ENCODE peak calls at places on chromosomes 3 and 15, in five cellular contexts. G is Calu3, N is type B pancreatic cell, W is HCT116, U is AG10803. D is an unnamed sample.

GRCh38 chr3:157514371-157514919 is 11.2 kb upstream of the VEPH1 start:
- DNase-seq in G (no peak), N (no peak), U (no peak), W (no peak), D (no peak)

GRCh38 chr3:128610671-128611070 is 39.9 kb downstream of the RPN1 start:
- DNase-seq in G (no peak), W (no peak), N (no peak), U (no peak), D (no peak)

GRCh38 chr3:192577271-192577670 is 150.1 kb downstream of the FGF12 start:
- DNase-seq in U (no peak), W (no peak), N (no peak), G (no peak), D (no peak)

GRCh38 chr15:33675246-33675645 is 293.1 kb upstream of the CHRM5 start:
- DNase-seq in N (no peak), G (no peak), W (peak), U (peak), D (no peak)

GRCh38 chr15:96693990-96694517 is 363.6 kb downstream of the NR2F2 start:
- DNase-seq in U (no peak), G (no peak), W (no peak), N (no peak), D (no peak)

GRCh38 chr15:82048809-82049208 is 3.0 kb upstream of the MEX3B start:
- DNase-seq in U (no peak), G (no peak), W (no peak), N (no peak), D (no peak)

GRCh38 chr3:20185364-20185732 is 658 bp downstream of the SGO1 start:
- DNase-seq in U (peak), W (no peak), G (peak), N (no peak), D (no peak)

GRCh38 chr15:70514236-70514635 is 249.1 kb downstream of the UACA start:
- DNase-seq in N (no peak), U (no peak), G (no peak), W (no peak), D (no peak)

GRCh38 chr15:74906450-74907276 is at the start of gene FAM219B:
- DNase-seq in N (peak), U (peak), W (peak), G (peak), D (peak)

GRCh38 chr3:186440850-186441249 is 78.8 kb upstream of the DGKG start:
- DNase-seq in N (no peak), U (no peak), W (no peak), G (no peak), D (no peak)

GRCh38 chr3:184568918-184569829 is 7.6 kb downstream of the EPHB3 start:
- DNase-seq in W (no peak), G (peak), U (peak), N (peak), D (peak)

GRCh38 chr3:81929697-81930096 is 168.3 kb upstream of the GBE1 start:
- DNase-seq in G (no peak), U (no peak), W (no peak), N (no peak), D (peak)

GRCh38 chr3:191237045-191237882 is 38.2 kb downstream of the OSTN start:
- DNase-seq in W (no peak), N (no peak), G (no peak), U (no peak), D (no peak)

GRCh38 chr3:152841131-152841530 is 6.2 kb downstream of the P2RY1 start:
- DNase-seq in G (no peak), N (no peak), W (no peak), U (no peak), D (no peak)

GRCh38 chr15:39573844-39574243 is 7.0 kb upstream of the THBS1 start:
- DNase-seq in U (peak), N (no peak), W (no peak), G (no peak), D (no peak)

GRCh38 chr15:91549581-91549980 is 303.9 kb upstream of the SLCO3A1 start:
- DNase-seq in N (no peak), G (no peak), U (no peak), W (no peak), D (no peak)

GRCh38 chr15:52337961-52338535 is 42.4 kb upstream of the MYO5C start:
- DNase-seq in G (no peak), N (no peak), W (no peak), U (no peak), D (no peak)

GRCh38 chr3:110149763-110150162 is 812.4 kb upstream of the DPPA4 start:
- DNase-seq in N (no peak), G (no peak), W (no peak), U (peak), D (no peak)

GRCh38 chr3:24201301-24201700 is 256.2 kb downstream of the NR1D2 start:
- DNase-seq in N (no peak), G (no peak), U (no peak), W (no peak), D (no peak)

GRCh38 chr15:22262613-22263020 is 182.3 kb downstream of the OR4M2 start:
- DNase-seq in W (no peak), N (no peak), G (no peak), U (no peak), D (no peak)

GRCh38 chr15:67166280-67167009 is 88.0 kb downstream of the AAGAB start:
- DNase-seq in W (no peak), N (no peak), U (no peak), G (no peak), D (no peak)

GRCh38 chr3:98791341-98792325 is 28.5 kb downstream of the ST3GAL6 start:
- DNase-seq in W (no peak), N (no peak), U (no peak), G (no peak), D (no peak)

GRCh38 chr15:73691398-73691797 is 7.2 kb downstream of the CD276 start:
- DNase-seq in U (peak), W (no peak), N (no peak), G (no peak), D (peak)

GRCh38 chr3:155079795-155080546 is at the start of gene MME:
- DNase-seq in N (peak), W (no peak), G (peak), U (peak), D (peak)

GRCh38 chr15:88834211-88834812 is 31.1 kb downstream of the ACAN start:
- DNase-seq in W (peak), U (peak), G (peak), N (no peak), D (peak)

GRCh38 chr3:122100591-122101491 is 45.7 kb downstream of the CD86 start:
- DNase-seq in U (no peak), W (no peak), G (no peak), N (no peak), D (no peak)

GRCh38 chr15:41937568-41937923 is 34.8 kb downstream of the EHD4 start:
- DNase-seq in G (no peak), N (no peak), U (no peak), W (no peak), D (no peak)

GRCh38 chr15:81809543-81809942 is 236.3 kb downstream of the MEX3B start:
- DNase-seq in G (peak), W (peak), U (peak), N (no peak), D (no peak)

GRCh38 chr15:44208956-44209355 is 13.9 kb upstream of the FRMD5 start:
- DNase-seq in W (no peak), U (no peak), N (no peak), G (no peak), D (no peak)

GRCh38 chr3:66572938-66573710 is 72.3 kb upstream of the LRIG1 start:
- DNase-seq in W (peak), N (no peak), G (peak), U (no peak), D (peak)

GRCh38 chr3:99854899-99855298 is 37.2 kb downstream of the CMSS1 start:
- DNase-seq in W (no peak), G (no peak), U (no peak), N (no peak), D (no peak)

GRCh38 chr3:194631696-194632095 is 1.5 kb downstream of the TMEM44 start:
- DNase-seq in U (no peak), W (no peak), G (no peak), N (no peak), D (no peak)

DNA sequence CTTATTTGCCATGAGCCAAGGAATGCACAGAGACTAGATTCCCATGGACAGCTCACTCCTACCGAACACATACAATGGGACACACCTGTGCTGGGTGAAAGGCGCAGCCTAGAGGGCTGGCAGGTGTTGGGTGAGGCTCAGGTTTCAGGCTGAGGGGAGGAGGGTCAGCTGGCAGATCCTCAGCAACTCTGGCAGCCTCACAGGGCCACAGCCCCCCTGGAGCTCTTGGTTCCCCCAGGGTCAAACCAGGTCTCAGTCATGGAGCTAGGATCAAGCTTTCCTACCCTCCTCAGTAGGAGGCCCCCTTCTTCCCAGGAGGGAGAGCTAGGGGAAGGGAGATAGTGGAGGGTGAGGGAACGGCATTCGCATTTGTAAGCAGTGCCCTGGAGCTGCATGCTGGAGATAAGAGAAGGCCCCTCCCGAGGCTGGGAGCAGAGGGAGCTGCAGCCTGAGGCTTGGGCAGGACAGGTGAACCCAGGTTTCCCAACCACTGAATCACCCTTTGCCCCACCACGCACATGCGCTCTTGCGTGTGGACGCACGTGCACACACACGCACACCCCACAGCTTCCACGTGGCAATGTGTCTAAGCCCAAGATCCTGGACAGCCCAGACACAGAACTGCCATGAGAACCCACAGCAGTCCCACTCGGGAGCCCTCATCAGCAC is 26.3 kb upstream of the TFRC start:
- DNase-seq in N (no peak), G (no peak), W (no peak), U (no peak), D (no peak)
- TF ChIP-seq CTCF in N (no peak), G (no peak), W (no peak), U (no peak), D (no peak)

GRCh38 chr3:31532587-31533168 is at the start of gene STT3B:
- DNase-seq in G (peak), N (no peak), W (peak), U (peak), D (peak)

GRCh38 chr3:31531992-31532586 is 636 bp upstream of the STT3B start:
- DNase-seq in W (peak), U (peak), N (peak), G (peak), D (peak)

GRCh38 chr3:31531465-31531991 is 1.2 kb upstream of the STT3B start:
- DNase-seq in W (no peak), N (no peak), G (no peak), U (peak), D (no peak)

GRCh38 chr3:31534036-31534435 is 1.3 kb downstream of the STT3B start:
- DNase-seq in W (no peak), U (peak), G (no peak), N (no peak), D (no peak)

DNA sequence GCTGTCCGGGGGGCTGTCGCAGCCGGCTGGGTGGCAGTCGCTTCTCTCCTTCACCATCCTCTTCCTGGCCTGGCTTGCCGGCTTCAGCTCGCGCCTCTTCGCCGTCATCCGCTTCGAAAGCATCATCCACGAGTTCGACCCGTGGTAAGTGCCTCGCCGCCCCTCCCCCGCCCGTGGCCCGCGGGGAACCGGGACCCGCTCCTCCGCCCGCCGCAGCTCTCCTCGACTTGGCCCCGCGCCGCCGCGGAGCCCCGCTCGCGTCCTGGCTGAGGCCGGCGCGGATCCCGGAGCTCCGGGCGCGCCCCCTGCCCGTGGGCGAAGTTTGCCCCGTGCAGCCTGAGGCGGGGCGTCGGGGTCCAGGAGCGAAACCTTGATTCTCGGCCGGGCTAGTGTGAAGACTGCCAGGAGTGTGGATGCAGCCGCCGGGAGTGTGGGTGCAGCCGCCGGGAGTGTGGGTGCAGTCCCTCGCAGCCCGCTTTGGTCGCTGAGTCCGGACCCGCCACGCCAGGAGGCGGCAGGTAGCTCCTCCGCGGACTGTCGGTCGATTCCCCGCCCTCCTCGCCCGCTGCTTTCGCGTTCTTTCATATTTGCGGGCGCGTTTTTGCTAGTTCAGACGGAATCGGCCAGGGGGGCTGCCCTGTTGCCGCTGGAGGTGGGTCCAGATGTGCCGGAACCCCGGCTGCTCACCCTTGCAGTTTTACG is 595 bp downstream of the STT3B start:
- DNase-seq in U (peak), W (no peak), N (peak), G (peak), D (peak)
- TF ChIP-seq CTCF in U (no peak), W (no peak), N (peak), G (no peak), D (no peak)

GRCh38 chr3:44805960-44806359 is 44.4 kb downstream of the KIF15 start:
- DNase-seq in U (no peak), N (no peak), W (no peak), G (no peak), D (no peak)
- TF ChIP-seq CTCF in U (no peak), N (peak), W (no peak), G (no peak), D (no peak)

GRCh38 chr3:62558549-62559112 is 185.3 kb upstream of the FEZF2 start:
- DNase-seq in U (no peak), W (no peak), N (no peak), G (peak), D (no peak)
- TF ChIP-seq CTCF in U (peak), W (peak), N (peak), G (peak), D (peak)

DNA sequence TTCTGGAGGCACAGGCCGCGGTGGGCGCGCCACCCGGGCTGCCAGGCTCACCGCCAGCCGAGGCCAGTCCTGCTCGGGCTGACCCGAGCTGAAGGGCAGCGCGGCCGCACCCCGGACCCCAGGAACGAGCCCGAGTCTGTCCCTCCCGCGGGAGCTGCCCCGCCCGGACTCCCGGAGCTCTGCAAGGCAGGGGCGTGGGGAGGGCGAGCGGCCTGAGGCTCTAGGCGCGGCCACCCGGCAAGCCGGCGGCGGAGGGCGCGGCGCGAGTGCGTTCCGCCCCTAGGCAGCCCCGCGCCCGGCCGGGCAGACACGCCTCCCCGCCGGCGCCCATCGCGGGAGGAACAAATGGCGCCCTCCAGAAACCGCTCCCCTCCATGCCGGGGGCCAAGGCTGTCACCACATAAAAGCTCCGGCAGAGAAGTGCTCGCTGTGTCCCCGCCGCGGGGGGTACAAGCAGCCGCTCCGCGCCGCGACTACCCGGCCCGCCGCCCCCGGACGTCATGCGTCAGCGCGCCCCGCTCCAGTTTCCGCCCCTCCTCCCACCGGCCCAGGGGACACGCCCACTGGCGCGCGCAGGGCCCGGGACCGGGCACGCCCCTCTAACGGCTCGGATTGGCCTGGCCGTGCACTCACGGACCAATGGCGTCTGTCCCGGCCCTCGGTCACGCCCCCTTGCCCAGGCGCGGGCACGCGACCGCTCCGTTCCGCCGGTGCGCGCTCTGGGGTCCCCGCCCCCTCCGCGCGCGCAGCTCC is 483 bp upstream of the KLF13 start:
- DNase-seq in G (peak), W (peak), N (peak), U (peak), D (peak)
- TF ChIP-seq CTCF in G (no peak), W (no peak), N (no peak), U (no peak), D (no peak)

GRCh38 chr3:46368569-46368968 is 2.2 kb upstream of the CCR5 start:
- DNase-seq in G (peak), W (no peak), N (no peak), U (no peak), D (peak)
- TF ChIP-seq CTCF in G (no peak), W (peak), N (peak), U (no peak), D (no peak)

GRCh38 chr3:117304681-117305080 is 595.1 kb downstream of the TUSC7 start:
- DNase-seq in N (no peak), U (no peak), G (no peak), W (no peak), D (no peak)

GRCh38 chr3:117298273-117298672 is 588.7 kb downstream of the TUSC7 start:
- DNase-seq in U (no peak), G (no peak), N (no peak), W (no peak), D (no peak)

GRCh38 chr3:117306299-117306698 is 596.7 kb downstream of the TUSC7 start:
- DNase-seq in G (no peak), U (no peak), W (no peak), N (no peak), D (no peak)

GRCh38 chr3:117303446-117303845 is 593.9 kb downstream of the TUSC7 start:
- DNase-seq in N (no peak), G (no peak), U (no peak), W (no peak), D (no peak)

DNA sequence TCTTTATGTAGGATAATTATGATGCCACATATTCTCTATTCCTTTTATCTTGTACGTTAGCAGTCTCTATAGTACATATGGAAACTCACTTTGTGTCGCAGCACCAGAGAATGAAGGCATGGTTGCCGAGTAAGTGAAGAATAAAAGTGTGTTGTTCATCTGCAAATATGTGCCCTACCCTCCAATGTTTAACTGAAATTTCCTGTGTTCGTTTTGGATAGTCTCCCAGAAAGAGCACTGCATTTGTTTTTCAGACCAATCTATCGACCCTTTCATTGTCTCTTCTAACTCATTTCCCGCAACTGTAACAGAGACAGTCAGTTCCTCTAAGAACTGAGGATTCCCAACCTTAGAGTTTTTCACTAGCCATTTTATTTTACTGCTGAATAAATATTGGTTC is 592.9 kb downstream of the TUSC7 start:
- DNase-seq in W (no peak), G (no peak), N (no peak), U (no peak), D (no peak)
- TF ChIP-seq CTCF in W (no peak), G (no peak), N (no peak), U (no peak), D (no peak)

GRCh38 chr15:101664303-101664913 is 12.2 kb upstream of the TM2D3 start:
- DNase-seq in N (no peak), U (peak), W (no peak), G (no peak), D (no peak)
- TF ChIP-seq CTCF in N (peak), U (peak), W (peak), G (peak), D (no peak)

GRCh38 chr3:138727371-138727770 is 107.4 kb downstream of the PIK3CB start:
- DNase-seq in G (no peak), U (no peak), N (no peak), W (no peak), D (no peak)
- TF ChIP-seq CTCF in G (no peak), U (no peak), N (no peak), W (no peak), D (no peak)

D was measured in thyroid gland.